ENCODE peak calls at places on chromosomes 16 and 17, in five cellular contexts. One of them, this sample, is unnamed.

GRCh38 chr17:34979650-34980352 is 511 bp upstream of the LIG3 start:
- DNase-seq in H1: no peak
- DNase-seq in activated gamma-delta T cell treated with anti-CD3 and anti-CD28 coated beads, Interleukin-2, amount 50 U/mL, for 16 hours: no peak
- DNase-seq in AG04450: no peak
- DNase-seq in occipital lobe: no peak
- DNase-seq in this sample: no peak

GRCh38 chr16:82368041-82368440 is 198.0 kb upstream of the MPHOSPH6 start:
- DNase-seq in H1: no peak
- DNase-seq in activated gamma-delta T cell treated with anti-CD3 and anti-CD28 coated beads, Interleukin-2, amount 50 U/mL, for 16 hours: no peak
- DNase-seq in AG04450: no peak
- DNase-seq in occipital lobe: peak; percentile 3
- DNase-seq in this sample: peak; percentile 15

GRCh38 chr16:47571049-47571448 is 109.9 kb downstream of the PHKB start:
- DNase-seq in H1: no peak
- DNase-seq in activated gamma-delta T cell treated with anti-CD3 and anti-CD28 coated beads, Interleukin-2, amount 50 U/mL, for 16 hours: no peak
- DNase-seq in AG04450: no peak
- DNase-seq in occipital lobe: no peak
- DNase-seq in this sample: no peak

GRCh38 chr16:27108826-27109665 is 42.3 kb downstream of the C16orf82 start:
- DNase-seq in H1: no peak
- DNase-seq in activated gamma-delta T cell treated with anti-CD3 and anti-CD28 coated beads, Interleukin-2, amount 50 U/mL, for 16 hours: no peak
- DNase-seq in AG04450: no peak
- DNase-seq in occipital lobe: no peak
- DNase-seq in this sample: no peak

GRCh38 chr17:29133146-29133713 is 47.0 kb downstream of the MYO18A start:
- DNase-seq in H1: no peak
- DNase-seq in activated gamma-delta T cell treated with anti-CD3 and anti-CD28 coated beads, Interleukin-2, amount 50 U/mL, for 16 hours: no peak
- DNase-seq in AG04450: no peak
- DNase-seq in occipital lobe: peak; percentile 64
- DNase-seq in this sample: no peak

GRCh38 chr16:71930993-71931392 is 35.7 kb downstream of the IST1 start:
- DNase-seq in H1: no peak
- DNase-seq in activated gamma-delta T cell treated with anti-CD3 and anti-CD28 coated beads, Interleukin-2, amount 50 U/mL, for 16 hours: no peak
- DNase-seq in AG04450: no peak
- DNase-seq in occipital lobe: no peak
- DNase-seq in this sample: no peak

GRCh38 chr16:56517206-56517605 is 2.6 kb downstream of the BBS2 start:
- DNase-seq in H1: no peak
- DNase-seq in activated gamma-delta T cell treated with anti-CD3 and anti-CD28 coated beads, Interleukin-2, amount 50 U/mL, for 16 hours: no peak
- DNase-seq in AG04450: no peak
- DNase-seq in occipital lobe: no peak
- DNase-seq in this sample: no peak

GRCh38 chr17:62714016-62714777 is 86.7 kb downstream of the MRC2 start:
- DNase-seq in H1: no peak
- DNase-seq in activated gamma-delta T cell treated with anti-CD3 and anti-CD28 coated beads, Interleukin-2, amount 50 U/mL, for 16 hours: no peak
- DNase-seq in AG04450: no peak
- DNase-seq in occipital lobe: no peak
- DNase-seq in this sample: no peak

GRCh38 chr17:58280480-58281217 is at the start of gene MPO:
- DNase-seq in H1: no peak
- DNase-seq in activated gamma-delta T cell treated with anti-CD3 and anti-CD28 coated beads, Interleukin-2, amount 50 U/mL, for 16 hours: no peak
- DNase-seq in AG04450: no peak
- DNase-seq in occipital lobe: no peak
- DNase-seq in this sample: no peak

GRCh38 chr17:74757931-74758845 is 9.8 kb downstream of the NHERF1 start:
- DNase-seq in H1: no peak
- DNase-seq in activated gamma-delta T cell treated with anti-CD3 and anti-CD28 coated beads, Interleukin-2, amount 50 U/mL, for 16 hours: no peak
- DNase-seq in AG04450: no peak
- DNase-seq in occipital lobe: no peak
- DNase-seq in this sample: no peak

GRCh38 chr17:7042507-7043194 is 1.2 kb downstream of the SLC16A11 start:
- DNase-seq in H1: no peak
- DNase-seq in activated gamma-delta T cell treated with anti-CD3 and anti-CD28 coated beads, Interleukin-2, amount 50 U/mL, for 16 hours: no peak
- DNase-seq in AG04450: no peak
- DNase-seq in occipital lobe: no peak
- DNase-seq in this sample: no peak

GRCh38 chr17:41322264-41322902 is 6.9 kb upstream of the KRTAP17-1 start:
- DNase-seq in H1: no peak
- DNase-seq in activated gamma-delta T cell treated with anti-CD3 and anti-CD28 coated beads, Interleukin-2, amount 50 U/mL, for 16 hours: no peak
- DNase-seq in AG04450: peak; percentile 42
- DNase-seq in occipital lobe: no peak
- DNase-seq in this sample: no peak

GRCh38 chr16:27272076-27272475 is 3.5 kb upstream of the NSMCE1 start:
- DNase-seq in H1: no peak
- DNase-seq in activated gamma-delta T cell treated with anti-CD3 and anti-CD28 coated beads, Interleukin-2, amount 50 U/mL, for 16 hours: no peak
- DNase-seq in AG04450: no peak
- DNase-seq in occipital lobe: no peak
- DNase-seq in this sample: no peak